ENCODE peak calls at places on chromosomes 3 and 15, in nine cellular contexts. One of them, this sample, is unnamed.

GRCh38 chr3:9013782-9014181 is 50.5 kb upstream of the RAD18 start:
- DNase-seq in cardiac fibroblast: no peak
- DNase-seq in IMR-90: no peak
- DNase-seq in astrocyte of the spinal cord: no peak
- DNase-seq in coronary artery: no peak
- DNase-seq in brain microvascular endothelial cell: no peak
- DNase-seq in A549: no peak
- DNase-seq in left lung: no peak
- DNase-seq in fibroblast of lung: no peak
- DNase-seq in this sample: no peak

GRCh38 chr3:154324919-154325318 is 632 bp upstream of the DHX36 start:
- DNase-seq in astrocyte of the spinal cord: no peak
- DNase-seq in cardiac fibroblast: no peak
- DNase-seq in fibroblast of lung: no peak
- DNase-seq in coronary artery: no peak
- DNase-seq in A549: no peak
- DNase-seq in IMR-90: no peak
- DNase-seq in left lung: no peak
- DNase-seq in brain microvascular endothelial cell: no peak
- DNase-seq in this sample: peak

GRCh38 chr3:13815088-13815683 is 64.7 kb downstream of the WNT7A start:
- DNase-seq in brain microvascular endothelial cell: no peak
- DNase-seq in astrocyte of the spinal cord: no peak
- DNase-seq in coronary artery: no peak
- DNase-seq in cardiac fibroblast: no peak
- DNase-seq in left lung: no peak
- DNase-seq in IMR-90: no peak
- DNase-seq in fibroblast of lung: no peak
- DNase-seq in A549: no peak
- DNase-seq in this sample: no peak

GRCh38 chr3:183895296-183895695 is 10.6 kb upstream of the PARL start:
- DNase-seq in brain microvascular endothelial cell: peak
- DNase-seq in coronary artery: no peak
- DNase-seq in IMR-90: peak
- DNase-seq in A549: peak
- DNase-seq in fibroblast of lung: peak
- DNase-seq in left lung: no peak
- DNase-seq in cardiac fibroblast: peak
- DNase-seq in astrocyte of the spinal cord: peak
- DNase-seq in this sample: peak

GRCh38 chr3:182739619-182740018 is 53.7 kb upstream of the ATP11B start:
- DNase-seq in fibroblast of lung: peak
- DNase-seq in coronary artery: no peak
- DNase-seq in IMR-90: peak
- DNase-seq in brain microvascular endothelial cell: peak
- DNase-seq in A549: no peak
- DNase-seq in left lung: no peak
- DNase-seq in astrocyte of the spinal cord: peak
- DNase-seq in cardiac fibroblast: peak
- DNase-seq in this sample: peak

GRCh38 chr3:46768061-46768460 is 50.4 kb upstream of the PRSS50 start:
- DNase-seq in coronary artery: no peak
- DNase-seq in fibroblast of lung: no peak
- DNase-seq in brain microvascular endothelial cell: no peak
- DNase-seq in cardiac fibroblast: no peak
- DNase-seq in left lung: no peak
- DNase-seq in IMR-90: no peak
- DNase-seq in astrocyte of the spinal cord: no peak
- DNase-seq in A549: no peak
- DNase-seq in this sample: no peak

GRCh38 chr15:42069025-42069424 is 25.3 kb downstream of the PLA2G4D start:
- DNase-seq in IMR-90: no peak
- DNase-seq in fibroblast of lung: no peak
- DNase-seq in left lung: no peak
- DNase-seq in brain microvascular endothelial cell: no peak
- DNase-seq in A549: no peak
- DNase-seq in coronary artery: no peak
- DNase-seq in cardiac fibroblast: no peak
- DNase-seq in astrocyte of the spinal cord: no peak
- DNase-seq in this sample: no peak

GRCh38 chr15:82621970-82622369 is 25.2 kb downstream of the CPEB1 start:
- DNase-seq in brain microvascular endothelial cell: no peak
- DNase-seq in cardiac fibroblast: peak
- DNase-seq in IMR-90: no peak
- DNase-seq in coronary artery: no peak
- DNase-seq in left lung: no peak
- DNase-seq in astrocyte of the spinal cord: no peak
- DNase-seq in A549: peak
- DNase-seq in fibroblast of lung: no peak
- DNase-seq in this sample: no peak

GRCh38 chr3:58154752-58155449 is 55.9 kb downstream of the DNASE1L3 start:
- DNase-seq in A549: no peak
- DNase-seq in fibroblast of lung: no peak
- DNase-seq in coronary artery: no peak
- DNase-seq in left lung: no peak
- DNase-seq in cardiac fibroblast: no peak
- DNase-seq in IMR-90: no peak
- DNase-seq in astrocyte of the spinal cord: no peak
- DNase-seq in brain microvascular endothelial cell: no peak
- DNase-seq in this sample: no peak

GRCh38 chr3:87895983-87896382 is 162.8 kb downstream of the CGGBP1 start:
- DNase-seq in IMR-90: no peak
- DNase-seq in A549: no peak
- DNase-seq in fibroblast of lung: no peak
- DNase-seq in coronary artery: no peak
- DNase-seq in astrocyte of the spinal cord: no peak
- DNase-seq in brain microvascular endothelial cell: no peak
- DNase-seq in left lung: no peak
- DNase-seq in cardiac fibroblast: no peak
- DNase-seq in this sample: no peak

GRCh38 chr3:184238246-184238818 is 8.9 kb downstream of the VWA5B2 start:
- DNase-seq in IMR-90: no peak
- DNase-seq in astrocyte of the spinal cord: no peak
- DNase-seq in A549: no peak
- DNase-seq in coronary artery: no peak
- DNase-seq in brain microvascular endothelial cell: no peak
- DNase-seq in fibroblast of lung: no peak
- DNase-seq in left lung: no peak
- DNase-seq in cardiac fibroblast: no peak
- DNase-seq in this sample: no peak

GRCh38 chr3:47057212-47057671 is 77.8 kb downstream of the NBEAL2 start:
- DNase-seq in brain microvascular endothelial cell: no peak
- DNase-seq in cardiac fibroblast: no peak
- DNase-seq in IMR-90: peak
- DNase-seq in fibroblast of lung: no peak
- DNase-seq in astrocyte of the spinal cord: peak
- DNase-seq in left lung: no peak
- DNase-seq in coronary artery: no peak
- DNase-seq in A549: no peak
- DNase-seq in this sample: peak

GRCh38 chr3:138219255-138219654 is 32.2 kb downstream of the ARMC8 start:
- DNase-seq in coronary artery: no peak
- DNase-seq in astrocyte of the spinal cord: no peak
- DNase-seq in left lung: no peak
- DNase-seq in brain microvascular endothelial cell: peak
- DNase-seq in A549: no peak
- DNase-seq in fibroblast of lung: no peak
- DNase-seq in IMR-90: no peak
- DNase-seq in cardiac fibroblast: no peak
- DNase-seq in this sample: peak

DNA sequence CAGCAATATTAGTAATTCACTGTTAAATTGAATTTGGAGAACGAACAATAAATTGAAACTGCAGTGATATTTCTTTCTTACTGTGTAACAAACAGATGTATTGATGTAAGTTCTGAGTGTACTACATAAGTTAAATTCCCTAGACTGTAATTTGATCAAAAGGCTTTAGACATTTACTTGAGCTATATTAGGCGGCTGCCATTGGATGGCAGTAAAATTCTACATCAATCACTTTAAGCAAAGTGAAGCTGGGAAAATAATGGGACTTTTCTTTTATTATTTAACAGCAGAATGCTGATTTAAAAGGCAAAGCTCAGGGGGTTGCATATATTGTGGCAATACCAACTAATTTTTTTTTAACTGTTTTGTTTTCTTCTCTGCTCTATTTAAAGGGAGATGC is 212.6 kb upstream of the PLSCR5 start:
- DNase-seq in fibroblast of lung: peak
- DNase-seq in coronary artery: no peak
- DNase-seq in A549: no peak
- DNase-seq in brain microvascular endothelial cell: peak
- DNase-seq in IMR-90: peak
- DNase-seq in astrocyte of the spinal cord: peak
- DNase-seq in left lung: no peak
- DNase-seq in cardiac fibroblast: peak
- DNase-seq in this sample: peak
- TF ChIP-seq CTCF in fibroblast of lung: peak
- TF ChIP-seq CTCF in coronary artery: no peak
- TF ChIP-seq CTCF in A549: peak
- TF ChIP-seq CTCF in brain microvascular endothelial cell: peak
- TF ChIP-seq CTCF in IMR-90: peak
- TF ChIP-seq CTCF in astrocyte of the spinal cord: peak
- TF ChIP-seq CTCF in left lung: no peak
- TF ChIP-seq CTCF in cardiac fibroblast: peak
- TF ChIP-seq CTCF in this sample: peak

DNA sequence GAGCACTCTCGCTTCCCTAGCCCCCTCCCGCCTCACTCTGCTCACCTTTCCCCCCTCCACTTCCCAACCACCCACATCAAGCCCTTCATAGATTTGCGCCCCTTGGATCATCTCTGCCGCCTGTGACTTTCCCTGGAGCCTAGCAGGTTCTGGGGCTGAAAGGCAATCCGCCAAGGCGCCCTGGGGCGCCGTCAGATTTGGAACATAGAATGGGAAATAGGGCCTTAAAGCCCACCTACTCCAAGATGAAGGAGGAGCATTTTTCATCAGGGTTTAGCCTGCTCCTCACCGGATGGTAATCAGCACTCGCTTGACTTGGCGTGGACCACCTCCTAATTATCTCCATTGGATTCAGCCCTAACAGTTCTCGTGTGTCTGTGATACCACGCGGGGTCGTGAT is 1.3 kb downstream of the CPNE4 start:
- DNase-seq in cardiac fibroblast: no peak
- DNase-seq in IMR-90: no peak
- DNase-seq in A549: no peak
- DNase-seq in brain microvascular endothelial cell: no peak
- DNase-seq in coronary artery: no peak
- DNase-seq in left lung: no peak
- DNase-seq in fibroblast of lung: no peak
- DNase-seq in astrocyte of the spinal cord: no peak
- DNase-seq in this sample: no peak
- H3K4me3 ChIP-seq in cardiac fibroblast: no peak
- H3K4me3 ChIP-seq in IMR-90: no peak
- H3K4me3 ChIP-seq in A549: peak
- H3K4me3 ChIP-seq in brain microvascular endothelial cell: no peak
- H3K4me3 ChIP-seq in coronary artery: no peak
- H3K4me3 ChIP-seq in left lung: no peak
- H3K4me3 ChIP-seq in fibroblast of lung: no peak
- H3K4me3 ChIP-seq in astrocyte of the spinal cord: peak
- H3K4me3 ChIP-seq in this sample: no peak

GRCh38 chr3:17192995-17193394 is 308.2 kb downstream of the PLCL2 start:
- DNase-seq in brain microvascular endothelial cell: no peak
- DNase-seq in fibroblast of lung: no peak
- DNase-seq in IMR-90: no peak
- DNase-seq in coronary artery: no peak
- DNase-seq in cardiac fibroblast: no peak
- DNase-seq in astrocyte of the spinal cord: no peak
- DNase-seq in A549: no peak
- DNase-seq in left lung: no peak
- DNase-seq in this sample: no peak

GRCh38 chr3:17194116-17194515 is 309.4 kb downstream of the PLCL2 start:
- DNase-seq in astrocyte of the spinal cord: no peak
- DNase-seq in A549: no peak
- DNase-seq in IMR-90: no peak
- DNase-seq in cardiac fibroblast: no peak
- DNase-seq in coronary artery: no peak
- DNase-seq in brain microvascular endothelial cell: no peak
- DNase-seq in fibroblast of lung: no peak
- DNase-seq in left lung: no peak
- DNase-seq in this sample: no peak

GRCh38 chr3:17195192-17195611 is 310.4 kb downstream of the PLCL2 start:
- DNase-seq in fibroblast of lung: peak
- DNase-seq in cardiac fibroblast: peak
- DNase-seq in IMR-90: peak
- DNase-seq in brain microvascular endothelial cell: peak
- DNase-seq in left lung: no peak
- DNase-seq in coronary artery: no peak
- DNase-seq in A549: no peak
- DNase-seq in astrocyte of the spinal cord: peak
- DNase-seq in this sample: peak

GRCh38 chr3:17201538-17201937 is 316.8 kb downstream of the PLCL2 start:
- DNase-seq in left lung: no peak
- DNase-seq in brain microvascular endothelial cell: no peak
- DNase-seq in coronary artery: no peak
- DNase-seq in A549: no peak
- DNase-seq in astrocyte of the spinal cord: no peak
- DNase-seq in fibroblast of lung: no peak
- DNase-seq in cardiac fibroblast: no peak
- DNase-seq in IMR-90: no peak
- DNase-seq in this sample: no peak

GRCh38 chr3:17195856-17196604 is 311.3 kb downstream of the PLCL2 start:
- DNase-seq in left lung: no peak
- DNase-seq in fibroblast of lung: peak
- DNase-seq in IMR-90: peak
- DNase-seq in cardiac fibroblast: peak
- DNase-seq in coronary artery: no peak
- DNase-seq in astrocyte of the spinal cord: peak
- DNase-seq in A549: no peak
- DNase-seq in brain microvascular endothelial cell: no peak
- DNase-seq in this sample: peak
- TF ChIP-seq CTCF in left lung: no peak
- TF ChIP-seq CTCF in fibroblast of lung: peak
- TF ChIP-seq CTCF in IMR-90: peak
- TF ChIP-seq CTCF in cardiac fibroblast: peak
- TF ChIP-seq CTCF in coronary artery: peak
- TF ChIP-seq CTCF in astrocyte of the spinal cord: peak
- TF ChIP-seq CTCF in A549: no peak
- TF ChIP-seq CTCF in brain microvascular endothelial cell: no peak
- TF ChIP-seq CTCF in this sample: peak

GRCh38 chr3:73228425-73228824 is 167.0 kb downstream of the EBLN2 start:
- DNase-seq in left lung: no peak
- DNase-seq in coronary artery: no peak
- DNase-seq in cardiac fibroblast: no peak
- DNase-seq in fibroblast of lung: no peak
- DNase-seq in astrocyte of the spinal cord: no peak
- DNase-seq in A549: no peak
- DNase-seq in brain microvascular endothelial cell: no peak
- DNase-seq in IMR-90: no peak
- DNase-seq in this sample: no peak
- H3K4me3 ChIP-seq in left lung: no peak
- H3K4me3 ChIP-seq in coronary artery: no peak
- H3K4me3 ChIP-seq in cardiac fibroblast: no peak
- H3K4me3 ChIP-seq in fibroblast of lung: no peak
- H3K4me3 ChIP-seq in astrocyte of the spinal cord: no peak
- H3K4me3 ChIP-seq in A549: no peak
- H3K4me3 ChIP-seq in brain microvascular endothelial cell: no peak
- H3K4me3 ChIP-seq in IMR-90: no peak
- H3K4me3 ChIP-seq in this sample: no peak

GRCh38 chr3:150216041-150216811 is 191.9 kb upstream of the TSC22D2 start:
- DNase-seq in brain microvascular endothelial cell: peak
- DNase-seq in coronary artery: peak
- DNase-seq in fibroblast of lung: peak
- DNase-seq in astrocyte of the spinal cord: peak
- DNase-seq in cardiac fibroblast: peak
- DNase-seq in left lung: no peak
- DNase-seq in IMR-90: peak
- DNase-seq in A549: no peak
- DNase-seq in this sample: peak
- TF ChIP-seq CTCF in brain microvascular endothelial cell: peak
- TF ChIP-seq CTCF in coronary artery: no peak
- TF ChIP-seq CTCF in fibroblast of lung: peak
- TF ChIP-seq CTCF in astrocyte of the spinal cord: no peak
- TF ChIP-seq CTCF in cardiac fibroblast: no peak
- TF ChIP-seq CTCF in left lung: no peak
- TF ChIP-seq CTCF in IMR-90: no peak
- TF ChIP-seq CTCF in A549: no peak
- TF ChIP-seq CTCF in this sample: peak

This sample was measured in choroid plexus epithelial cell.